ENCODE peak calls at places on chromosomes 12 and 14, in four cellular contexts. P is GM23248, L is tibial artery, A is H7. S is an unnamed sample.
A peak's percentile ranks its signal among the peaks of the same experiment; 100 is the strongest.

GRCh38 chr14:99316281-99317163 is 44.5 kb upstream of the BCL11B start:
- DNase-seq in P (no peak), L (no peak), A (peak; percentile 11), S (no peak)

GRCh38 chr14:33254876-33255275 is 316.2 kb downstream of the NPAS3 start:
- DNase-seq in P (no peak), L (no peak), A (no peak), S (peak; percentile 5)

GRCh38 chr12:108133482-108133881 is 4.4 kb downstream of the WSCD2 start:
- DNase-seq in P (no peak), L (no peak), A (no peak), S (peak; percentile 56)

GRCh38 chr12:93243689-93244513 is 133.8 kb upstream of the NUDT4 start:
- DNase-seq in P (peak; percentile 84), L (peak; percentile 53), A (no peak), S (peak; percentile 51)

GRCh38 chr12:67989184-67989965 is at the start of gene IFNG-AS1:
- DNase-seq in P (no peak), L (no peak), A (no peak), S (no peak)

GRCh38 chr12:96986883-96987523 is 79.9 kb downstream of the NEDD1 start:
- DNase-seq in P (peak; percentile 63), L (no peak), A (peak; percentile 54), S (peak; percentile 45)

GRCh38 chr12:52314511-52314910 is 6.7 kb downstream of the KRT83 start:
- DNase-seq in P (no peak), L (no peak), A (no peak), S (no peak)

GRCh38 chr12:78146365-78146772 is 315.7 kb downstream of the NAV3 start:
- DNase-seq in P (peak; percentile 75), L (no peak), A (no peak), S (peak; percentile 62)

GRCh38 chr14:50928002-50928635 is 16.2 kb downstream of the PYGL start:
- DNase-seq in P (peak; percentile 97), L (peak; percentile 33), A (no peak), S (peak; percentile 95)

GRCh38 chr12:114152890-114153289 is 186.8 kb upstream of the RBM19 start:
- DNase-seq in P (peak; percentile 89), L (no peak), A (no peak), S (peak; percentile 14)
- H3K4me3 ChIP-seq in P (no peak overlapping the region), L (no peak overlapping the region), A (no peak overlapping the region), S (no peak overlapping the region)

DNA sequence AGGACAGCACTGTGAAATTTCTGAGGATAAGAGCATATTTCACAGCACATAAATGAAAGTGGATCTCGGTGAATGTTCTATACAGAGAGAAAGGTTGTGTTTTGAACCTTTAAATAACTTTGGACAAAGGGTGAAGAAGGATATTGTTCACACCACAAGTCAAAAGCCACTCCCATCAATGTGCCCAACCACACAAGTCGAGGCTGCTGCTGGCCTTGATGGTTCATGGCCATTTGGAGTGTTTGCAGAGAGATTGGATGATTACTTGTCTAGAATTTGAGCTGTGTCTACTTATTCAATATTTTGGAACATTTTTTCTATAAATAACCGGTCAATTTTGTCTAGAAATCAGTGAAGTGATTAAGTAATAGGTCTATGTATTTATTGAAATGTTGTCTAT is 121.2 kb downstream of the HMGA2 start:
- DNase-seq in P (no peak), L (no peak), A (no peak), S (no peak)
- H3K4me3 ChIP-seq in P (no peak overlapping the region), L (no peak overlapping the region), A (no peak overlapping the region), S (no peak overlapping the region)

GRCh38 chr12:1575287-1575798 is 19.0 kb downstream of the FBXL14 start:
- DNase-seq in P (peak; percentile 47), L (no peak), A (no peak), S (no peak)
- H3K4me3 ChIP-seq in P (peak overlapping the region; percentile 46), L (peak overlapping the region; percentile 46), A (no peak overlapping the region), S (no peak overlapping the region)

DNA sequence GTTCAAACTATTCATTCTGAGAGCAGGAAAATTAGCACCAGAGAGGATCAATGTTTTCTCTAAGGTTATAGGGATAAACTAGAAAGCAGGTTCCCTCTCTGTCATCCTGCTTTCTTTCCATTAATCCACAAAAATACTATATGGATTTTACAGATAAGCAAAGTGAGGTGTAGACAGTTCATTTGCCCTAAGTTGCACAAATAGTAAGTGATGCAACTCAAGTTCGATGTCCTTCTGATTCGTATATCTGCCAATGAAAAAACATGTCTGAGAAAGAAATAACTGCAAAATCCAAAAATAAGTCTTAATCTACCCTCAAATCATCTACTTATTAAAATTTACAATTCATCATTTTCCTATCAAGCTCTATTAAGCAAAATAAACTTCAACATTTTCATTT is 254.6 kb upstream of the USP15 start:
- DNase-seq in P (no peak), L (no peak), A (no peak), S (no peak)
- H3K4me3 ChIP-seq in P (no peak overlapping the region), L (no peak overlapping the region), A (no peak overlapping the region), S (no peak overlapping the region)

GRCh38 chr12:107092669-107093546 is 441 bp downstream of the CRY1 start:
- DNase-seq in P (peak; percentile 80), L (peak; percentile 51), A (peak; percentile 61), S (peak; percentile 61)

GRCh38 chr12:107093547-107094448 is at the start of gene CRY1:
- DNase-seq in P (peak; percentile 99), L (peak; percentile 95), A (peak; percentile 95), S (peak; percentile 98)

GRCh38 chr12:107091381-107091780 is 2.0 kb downstream of the CRY1 start:
- DNase-seq in P (peak; percentile 81), L (no peak), A (no peak), S (peak; percentile 86)

GRCh38 chr12:107088912-107089311 is 4.4 kb downstream of the CRY1 start:
- DNase-seq in P (no peak), L (no peak), A (no peak), S (no peak)

DNA sequence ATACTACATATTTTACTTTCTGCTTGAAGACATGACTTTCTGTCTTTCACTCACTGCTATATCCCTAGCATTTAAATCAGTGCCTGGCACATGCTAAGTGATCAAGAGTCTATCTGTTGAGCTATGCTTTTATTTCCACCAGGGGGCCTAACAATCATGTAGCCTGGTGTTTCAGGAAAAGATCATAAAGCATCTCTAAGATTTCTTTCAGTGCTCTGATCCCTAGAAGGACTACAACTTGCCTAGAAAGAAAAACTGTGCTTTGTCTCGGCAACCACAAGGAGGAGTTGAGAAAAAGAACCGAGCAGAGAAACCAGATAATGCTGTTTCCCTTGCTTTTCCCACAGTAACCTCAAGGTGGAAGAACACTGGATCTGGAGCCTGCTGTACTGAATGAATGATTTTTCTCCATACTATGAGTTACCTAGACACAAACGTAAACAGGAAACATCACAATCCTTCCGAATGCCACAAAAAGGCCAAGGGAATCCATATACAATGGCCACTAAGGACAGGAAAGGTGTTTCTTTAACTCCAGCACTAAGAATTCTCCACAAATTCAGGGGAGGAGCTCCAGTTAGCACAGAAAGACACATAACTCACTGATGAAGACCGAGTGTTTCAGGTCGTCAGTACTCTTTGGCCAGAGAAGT is 1.2 kb downstream of the CRY1 start:
- DNase-seq in P (peak; percentile 95), L (peak; percentile 34), A (peak; percentile 55), S (peak; percentile 96)
- H3K4me3 ChIP-seq in P (peak overlapping the region; percentile 85), L (peak overlapping the region; percentile 72), A (peak overlapping the region; percentile 90), S (peak overlapping the region; percentile 84)

DNA sequence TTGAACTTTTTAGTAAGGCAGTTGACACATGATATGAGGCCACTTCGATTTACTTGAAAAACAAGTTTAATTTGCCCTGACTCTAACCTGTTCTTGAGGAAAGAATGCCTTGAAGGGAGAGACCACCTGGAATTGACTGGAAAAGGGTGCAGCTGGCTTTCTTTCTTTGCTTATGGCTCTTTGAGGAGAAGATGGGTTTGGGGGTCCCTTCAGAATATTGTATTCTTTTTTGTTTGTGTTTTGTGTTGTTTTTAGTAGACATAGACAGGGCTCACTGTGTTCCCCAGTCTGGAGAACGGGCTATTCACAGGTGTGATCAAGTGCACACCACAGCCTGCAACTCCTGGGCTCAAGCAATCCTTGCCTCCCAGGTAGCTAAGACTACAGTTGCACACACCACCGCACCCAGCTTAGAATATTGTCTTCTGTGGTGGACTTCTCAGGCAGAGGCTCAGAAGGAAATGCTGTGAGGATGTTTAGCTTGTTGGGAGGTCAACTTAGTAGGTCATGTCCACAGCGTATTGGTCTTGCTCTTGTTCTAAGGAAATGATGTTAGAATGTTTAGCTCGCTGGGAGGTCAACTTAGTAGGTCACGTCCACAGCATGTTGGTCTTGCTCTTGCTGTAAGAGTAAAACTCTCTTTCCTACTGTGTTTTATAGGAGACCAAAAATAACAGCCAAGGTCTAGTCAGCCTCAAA is 1.5 kb upstream of the NRL start:
- DNase-seq in P (no peak), L (no peak), A (no peak), S (no peak)
- H3K4me3 ChIP-seq in P (peak overlapping the region; percentile 81), L (peak overlapping the region; percentile 80), A (no peak overlapping the region), S (peak overlapping the region; percentile 44)

GRCh38 chr14:52786887-52787286 is 4.5 kb downstream of the GNPNAT1 start:
- DNase-seq in P (no peak), L (no peak), A (no peak), S (no peak)

GRCh38 chr14:52791204-52792096 is at the start of gene GNPNAT1:
- DNase-seq in P (peak; percentile 94), L (peak; percentile 78), A (peak; percentile 96), S (peak; percentile 96)

GRCh38 chr14:52790756-52791203 is 627 bp downstream of the GNPNAT1 start:
- DNase-seq in P (peak; percentile 36), L (no peak), A (no peak), S (no peak)

GRCh38 chr14:52790011-52790755 is 1.2 kb downstream of the GNPNAT1 start:
- DNase-seq in P (peak; percentile 33), L (no peak), A (peak; percentile 47), S (peak; percentile 0)

GRCh38 chr14:52789118-52789517 is 2.3 kb downstream of the GNPNAT1 start:
- DNase-seq in P (peak; percentile 23), L (no peak), A (no peak), S (no peak)
- H3K4me3 ChIP-seq in P (peak overlapping the region; percentile 89), L (no peak overlapping the region), A (no peak overlapping the region), S (no peak overlapping the region)

DNA sequence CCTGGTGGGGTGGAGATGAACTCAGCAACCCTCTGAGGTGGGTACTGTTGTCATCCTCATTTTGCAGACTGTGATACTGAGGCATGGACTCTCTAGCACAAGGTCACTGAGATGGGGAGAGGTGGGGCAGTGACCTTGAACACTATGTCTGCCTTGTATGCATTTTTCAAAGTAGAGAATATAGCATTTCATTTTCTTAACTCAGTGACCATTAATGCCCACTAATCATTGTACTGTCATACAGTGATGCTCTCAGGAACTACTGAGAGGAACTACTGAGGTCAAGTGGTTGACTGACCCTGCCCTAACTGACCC is 2.1 kb downstream of the L3HYPDH start:
- DNase-seq in P (no peak), L (no peak), A (no peak), S (no peak)
- H3K4me3 ChIP-seq in P (peak overlapping the region; percentile 85), L (peak overlapping the region; percentile 88), A (no peak overlapping the region), S (no peak overlapping the region)

GRCh38 chr14:71355324-71356201 is 448.3 kb downstream of the PCNX1 start:
- DNase-seq in P (peak; percentile 70), L (peak; percentile 49), A (no peak), S (peak; percentile 83)
- H3K4me3 ChIP-seq in P (peak overlapping the region; percentile 27), L (no peak overlapping the region), A (no peak overlapping the region), S (no peak overlapping the region)

GRCh38 chr12:132518354-132518992 is 28.5 kb downstream of the FBRSL1 start:
- DNase-seq in P (no peak), L (no peak), A (no peak), S (no peak)
- H3K4me3 ChIP-seq in P (no peak overlapping the region), L (no peak overlapping the region), A (no peak overlapping the region), S (no peak overlapping the region)